ENCODE peak calls at places on chromosomes 5 and 9, in ten cellular contexts. One of them, this sample, is unnamed.

GRCh38 chr5:135271533-135272310 is 127.3 kb downstream of the MACROH2A1 start:
- DNase-seq in NCI-H1417: no peak
- DNase-seq in activated T-cell treated with anti-CD3 and anti-CD28 coated beads, Interleukin-2, amount 50 U/mL, for 4 hours: no peak
- DNase-seq in GM23338: no peak
- DNase-seq in GM13976: no peak
- DNase-seq in NCI-H2171 treated with DMSO at 0.1 percent for 48 hours: no peak
- DNase-seq in Caco-2: peak
- DNase-seq in activated CD8-positive, alpha-beta memory T cell treated with anti-CD3 and anti-CD28 coated beads, Interleukin-2, amount 50 U/mL, for 4 hours: no peak
- DNase-seq in SIG-M5: no peak
- DNase-seq in GM12891: no peak
- DNase-seq in this sample: no peak

GRCh38 chr5:5025774-5026406 is 114.2 kb upstream of the ADAMTS16 start:
- DNase-seq in GM23338: peak
- DNase-seq in NCI-H1417: peak
- DNase-seq in SIG-M5: no peak
- DNase-seq in NCI-H2171 treated with DMSO at 0.1 percent for 48 hours: no peak
- DNase-seq in GM12891: no peak
- DNase-seq in Caco-2: no peak
- DNase-seq in GM13976: no peak
- DNase-seq in activated T-cell treated with anti-CD3 and anti-CD28 coated beads, Interleukin-2, amount 50 U/mL, for 4 hours: no peak
- DNase-seq in activated CD8-positive, alpha-beta memory T cell treated with anti-CD3 and anti-CD28 coated beads, Interleukin-2, amount 50 U/mL, for 4 hours: no peak
- DNase-seq in this sample: no peak

GRCh38 chr5:129063483-129064136 is 30.9 kb upstream of the ISOC1 start:
- DNase-seq in activated CD8-positive, alpha-beta memory T cell treated with anti-CD3 and anti-CD28 coated beads, Interleukin-2, amount 50 U/mL, for 4 hours: no peak
- DNase-seq in activated T-cell treated with anti-CD3 and anti-CD28 coated beads, Interleukin-2, amount 50 U/mL, for 4 hours: no peak
- DNase-seq in Caco-2: no peak
- DNase-seq in SIG-M5: no peak
- DNase-seq in NCI-H1417: peak
- DNase-seq in NCI-H2171 treated with DMSO at 0.1 percent for 48 hours: peak
- DNase-seq in GM23338: no peak
- DNase-seq in GM13976: no peak
- DNase-seq in GM12891: no peak
- DNase-seq in this sample: no peak

GRCh38 chr9:131500377-131500776 is 2.3 kb upstream of the POMT1 start:
- DNase-seq in Caco-2: no peak
- DNase-seq in activated CD8-positive, alpha-beta memory T cell treated with anti-CD3 and anti-CD28 coated beads, Interleukin-2, amount 50 U/mL, for 4 hours: peak
- DNase-seq in NCI-H2171 treated with DMSO at 0.1 percent for 48 hours: no peak
- DNase-seq in activated T-cell treated with anti-CD3 and anti-CD28 coated beads, Interleukin-2, amount 50 U/mL, for 4 hours: peak
- DNase-seq in NCI-H1417: no peak
- DNase-seq in GM13976: no peak
- DNase-seq in GM23338: no peak
- DNase-seq in SIG-M5: no peak
- DNase-seq in GM12891: no peak
- DNase-seq in this sample: peak

GRCh38 chr9:131418143-131419028 is 24.5 kb downstream of the PRRC2B start:
- DNase-seq in NCI-H1417: peak
- DNase-seq in GM13976: no peak
- DNase-seq in NCI-H2171 treated with DMSO at 0.1 percent for 48 hours: peak
- DNase-seq in GM12891: no peak
- DNase-seq in activated CD8-positive, alpha-beta memory T cell treated with anti-CD3 and anti-CD28 coated beads, Interleukin-2, amount 50 U/mL, for 4 hours: no peak
- DNase-seq in activated T-cell treated with anti-CD3 and anti-CD28 coated beads, Interleukin-2, amount 50 U/mL, for 4 hours: no peak
- DNase-seq in Caco-2: no peak
- DNase-seq in GM23338: peak
- DNase-seq in SIG-M5: no peak
- DNase-seq in this sample: no peak

GRCh38 chr9:22030101-22030598 is 21.0 kb upstream of the CDKN2B start:
- DNase-seq in activated CD8-positive, alpha-beta memory T cell treated with anti-CD3 and anti-CD28 coated beads, Interleukin-2, amount 50 U/mL, for 4 hours: no peak
- DNase-seq in NCI-H2171 treated with DMSO at 0.1 percent for 48 hours: no peak
- DNase-seq in activated T-cell treated with anti-CD3 and anti-CD28 coated beads, Interleukin-2, amount 50 U/mL, for 4 hours: no peak
- DNase-seq in NCI-H1417: no peak
- DNase-seq in GM12891: no peak
- DNase-seq in SIG-M5: peak
- DNase-seq in Caco-2: no peak
- DNase-seq in GM23338: no peak
- DNase-seq in GM13976: no peak
- DNase-seq in this sample: no peak

GRCh38 chr9:130982636-130983282 is 26.2 kb upstream of the LAMC3 start:
- DNase-seq in Caco-2: no peak
- DNase-seq in GM13976: no peak
- DNase-seq in GM23338: no peak
- DNase-seq in GM12891: no peak
- DNase-seq in SIG-M5: no peak
- DNase-seq in NCI-H2171 treated with DMSO at 0.1 percent for 48 hours: no peak
- DNase-seq in NCI-H1417: peak
- DNase-seq in activated T-cell treated with anti-CD3 and anti-CD28 coated beads, Interleukin-2, amount 50 U/mL, for 4 hours: no peak
- DNase-seq in activated CD8-positive, alpha-beta memory T cell treated with anti-CD3 and anti-CD28 coated beads, Interleukin-2, amount 50 U/mL, for 4 hours: no peak
- DNase-seq in this sample: no peak

GRCh38 chr9:84174486-84174885 is 166.1 kb downstream of the SLC28A3 start:
- DNase-seq in NCI-H1417: no peak
- DNase-seq in GM12891: no peak
- DNase-seq in NCI-H2171 treated with DMSO at 0.1 percent for 48 hours: no peak
- DNase-seq in Caco-2: no peak
- DNase-seq in GM13976: no peak
- DNase-seq in activated CD8-positive, alpha-beta memory T cell treated with anti-CD3 and anti-CD28 coated beads, Interleukin-2, amount 50 U/mL, for 4 hours: no peak
- DNase-seq in activated T-cell treated with anti-CD3 and anti-CD28 coated beads, Interleukin-2, amount 50 U/mL, for 4 hours: no peak
- DNase-seq in GM23338: no peak
- DNase-seq in SIG-M5: no peak
- DNase-seq in this sample: no peak

GRCh38 chr5:91484662-91485061 is 101.5 kb upstream of the ARRDC3 start:
- DNase-seq in NCI-H1417: no peak
- DNase-seq in SIG-M5: no peak
- DNase-seq in NCI-H2171 treated with DMSO at 0.1 percent for 48 hours: no peak
- DNase-seq in activated T-cell treated with anti-CD3 and anti-CD28 coated beads, Interleukin-2, amount 50 U/mL, for 4 hours: no peak
- DNase-seq in GM23338: no peak
- DNase-seq in GM12891: no peak
- DNase-seq in activated CD8-positive, alpha-beta memory T cell treated with anti-CD3 and anti-CD28 coated beads, Interleukin-2, amount 50 U/mL, for 4 hours: no peak
- DNase-seq in GM13976: no peak
- DNase-seq in Caco-2: no peak
- DNase-seq in this sample: no peak

GRCh38 chr5:123916331-123917121 is 404.5 kb downstream of the CSNK1G3 start:
- DNase-seq in activated T-cell treated with anti-CD3 and anti-CD28 coated beads, Interleukin-2, amount 50 U/mL, for 4 hours: no peak
- DNase-seq in Caco-2: no peak
- DNase-seq in NCI-H2171 treated with DMSO at 0.1 percent for 48 hours: no peak
- DNase-seq in GM23338: no peak
- DNase-seq in GM12891: no peak
- DNase-seq in SIG-M5: no peak
- DNase-seq in GM13976: no peak
- DNase-seq in activated CD8-positive, alpha-beta memory T cell treated with anti-CD3 and anti-CD28 coated beads, Interleukin-2, amount 50 U/mL, for 4 hours: no peak
- DNase-seq in NCI-H1417: peak
- DNase-seq in this sample: no peak

GRCh38 chr5:34627794-34628193 is 28.3 kb upstream of the RAI14 start:
- DNase-seq in GM23338: no peak
- DNase-seq in GM12891: no peak
- DNase-seq in Caco-2: no peak
- DNase-seq in SIG-M5: no peak
- DNase-seq in GM13976: no peak
- DNase-seq in NCI-H1417: no peak
- DNase-seq in NCI-H2171 treated with DMSO at 0.1 percent for 48 hours: no peak
- DNase-seq in activated T-cell treated with anti-CD3 and anti-CD28 coated beads, Interleukin-2, amount 50 U/mL, for 4 hours: no peak
- DNase-seq in activated CD8-positive, alpha-beta memory T cell treated with anti-CD3 and anti-CD28 coated beads, Interleukin-2, amount 50 U/mL, for 4 hours: no peak
- DNase-seq in this sample: no peak

GRCh38 chr9:27125030-27125429 is 16.0 kb downstream of the TEK start:
- DNase-seq in GM23338: no peak
- DNase-seq in SIG-M5: no peak
- DNase-seq in GM13976: no peak
- DNase-seq in activated T-cell treated with anti-CD3 and anti-CD28 coated beads, Interleukin-2, amount 50 U/mL, for 4 hours: no peak
- DNase-seq in GM12891: no peak
- DNase-seq in Caco-2: no peak
- DNase-seq in NCI-H1417: no peak
- DNase-seq in activated CD8-positive, alpha-beta memory T cell treated with anti-CD3 and anti-CD28 coated beads, Interleukin-2, amount 50 U/mL, for 4 hours: no peak
- DNase-seq in NCI-H2171 treated with DMSO at 0.1 percent for 48 hours: no peak
- DNase-seq in this sample: no peak

GRCh38 chr5:161089569-161089968 is 237.6 kb upstream of the ATP10B start:
- DNase-seq in activated T-cell treated with anti-CD3 and anti-CD28 coated beads, Interleukin-2, amount 50 U/mL, for 4 hours: no peak
- DNase-seq in NCI-H2171 treated with DMSO at 0.1 percent for 48 hours: no peak
- DNase-seq in Caco-2: no peak
- DNase-seq in SIG-M5: no peak
- DNase-seq in activated CD8-positive, alpha-beta memory T cell treated with anti-CD3 and anti-CD28 coated beads, Interleukin-2, amount 50 U/mL, for 4 hours: no peak
- DNase-seq in NCI-H1417: no peak
- DNase-seq in GM23338: no peak
- DNase-seq in GM13976: no peak
- DNase-seq in GM12891: no peak
- DNase-seq in this sample: no peak

GRCh38 chr9:77819672-77820071 is 171.6 kb upstream of the GNA14 start:
- DNase-seq in GM12891: no peak
- DNase-seq in activated T-cell treated with anti-CD3 and anti-CD28 coated beads, Interleukin-2, amount 50 U/mL, for 4 hours: no peak
- DNase-seq in SIG-M5: no peak
- DNase-seq in Caco-2: no peak
- DNase-seq in GM23338: no peak
- DNase-seq in activated CD8-positive, alpha-beta memory T cell treated with anti-CD3 and anti-CD28 coated beads, Interleukin-2, amount 50 U/mL, for 4 hours: no peak
- DNase-seq in GM13976: no peak
- DNase-seq in NCI-H1417: peak
- DNase-seq in NCI-H2171 treated with DMSO at 0.1 percent for 48 hours: no peak
- DNase-seq in this sample: no peak

GRCh38 chr5:138770977-138771376 is 17.8 kb downstream of the CTNNA1 start:
- DNase-seq in GM13976: no peak
- DNase-seq in Caco-2: no peak
- DNase-seq in SIG-M5: no peak
- DNase-seq in NCI-H2171 treated with DMSO at 0.1 percent for 48 hours: no peak
- DNase-seq in GM12891: no peak
- DNase-seq in activated CD8-positive, alpha-beta memory T cell treated with anti-CD3 and anti-CD28 coated beads, Interleukin-2, amount 50 U/mL, for 4 hours: no peak
- DNase-seq in NCI-H1417: peak
- DNase-seq in activated T-cell treated with anti-CD3 and anti-CD28 coated beads, Interleukin-2, amount 50 U/mL, for 4 hours: no peak
- DNase-seq in GM23338: no peak
- DNase-seq in this sample: no peak

GRCh38 chr5:17219006-17219422 is 1.6 kb downstream of the BASP1 start:
- DNase-seq in NCI-H1417: peak
- DNase-seq in Caco-2: no peak
- DNase-seq in SIG-M5: no peak
- DNase-seq in activated CD8-positive, alpha-beta memory T cell treated with anti-CD3 and anti-CD28 coated beads, Interleukin-2, amount 50 U/mL, for 4 hours: no peak
- DNase-seq in GM13976: peak
- DNase-seq in GM12891: no peak
- DNase-seq in GM23338: peak
- DNase-seq in NCI-H2171 treated with DMSO at 0.1 percent for 48 hours: no peak
- DNase-seq in activated T-cell treated with anti-CD3 and anti-CD28 coated beads, Interleukin-2, amount 50 U/mL, for 4 hours: no peak
- DNase-seq in this sample: no peak

GRCh38 chr5:157670662-157671591 is at the start of gene C5orf52:
- DNase-seq in NCI-H2171 treated with DMSO at 0.1 percent for 48 hours: no peak
- DNase-seq in NCI-H1417: peak
- DNase-seq in GM13976: peak
- DNase-seq in SIG-M5: no peak
- DNase-seq in activated T-cell treated with anti-CD3 and anti-CD28 coated beads, Interleukin-2, amount 50 U/mL, for 4 hours: peak
- DNase-seq in GM12891: peak
- DNase-seq in GM23338: peak
- DNase-seq in activated CD8-positive, alpha-beta memory T cell treated with anti-CD3 and anti-CD28 coated beads, Interleukin-2, amount 50 U/mL, for 4 hours: peak
- DNase-seq in Caco-2: peak
- DNase-seq in this sample: no peak

GRCh38 chr9:120214331-120214730 is 365.6 kb downstream of the CDK5RAP2 start:
- DNase-seq in SIG-M5: no peak
- DNase-seq in GM13976: no peak
- DNase-seq in GM23338: no peak
- DNase-seq in activated T-cell treated with anti-CD3 and anti-CD28 coated beads, Interleukin-2, amount 50 U/mL, for 4 hours: no peak
- DNase-seq in activated CD8-positive, alpha-beta memory T cell treated with anti-CD3 and anti-CD28 coated beads, Interleukin-2, amount 50 U/mL, for 4 hours: no peak
- DNase-seq in Caco-2: no peak
- DNase-seq in NCI-H1417: no peak
- DNase-seq in NCI-H2171 treated with DMSO at 0.1 percent for 48 hours: no peak
- DNase-seq in GM12891: no peak
- DNase-seq in this sample: no peak

GRCh38 chr9:31837211-31837610 is 547.2 kb upstream of the ACO1 start:
- DNase-seq in GM23338: no peak
- DNase-seq in activated CD8-positive, alpha-beta memory T cell treated with anti-CD3 and anti-CD28 coated beads, Interleukin-2, amount 50 U/mL, for 4 hours: no peak
- DNase-seq in NCI-H1417: no peak
- DNase-seq in GM12891: no peak
- DNase-seq in SIG-M5: no peak
- DNase-seq in activated T-cell treated with anti-CD3 and anti-CD28 coated beads, Interleukin-2, amount 50 U/mL, for 4 hours: no peak
- DNase-seq in GM13976: no peak
- DNase-seq in NCI-H2171 treated with DMSO at 0.1 percent for 48 hours: no peak
- DNase-seq in Caco-2: no peak
- DNase-seq in this sample: no peak

GRCh38 chr9:100442072-100442471 is 15.1 kb downstream of the MSANTD3 start:
- DNase-seq in Caco-2: no peak
- DNase-seq in NCI-H2171 treated with DMSO at 0.1 percent for 48 hours: no peak
- DNase-seq in GM12891: no peak
- DNase-seq in activated CD8-positive, alpha-beta memory T cell treated with anti-CD3 and anti-CD28 coated beads, Interleukin-2, amount 50 U/mL, for 4 hours: no peak
- DNase-seq in GM13976: no peak
- DNase-seq in activated T-cell treated with anti-CD3 and anti-CD28 coated beads, Interleukin-2, amount 50 U/mL, for 4 hours: no peak
- DNase-seq in SIG-M5: no peak
- DNase-seq in NCI-H1417: no peak
- DNase-seq in GM23338: peak
- DNase-seq in this sample: no peak